ENCODE peak calls at places on chromosomes 1 and 21, in five cellular contexts. I is GM12878, S is H1, Y is GM12891, D is SK-N-SH. L is an unnamed sample.

GRCh38 chr1:88777604-88778149 is 93.6 kb downstream of the PKN2 start:
- DNase-seq in Y (no peak), D (no peak), I (no peak), S (no peak), L (no peak)

GRCh38 chr1:95309031-95309459 is 75.0 kb downstream of the RWDD3 start:
- DNase-seq in D (peak), S (no peak), Y (no peak), I (no peak), L (no peak)

GRCh38 chr21:39445339-39446269 is at the start of gene LCA5L:
- DNase-seq in S (peak), Y (peak), D (peak), I (peak), L (peak)

GRCh38 chr1:41314781-41315481 is 46.3 kb upstream of the FOXO6 start:
- DNase-seq in D (no peak), Y (no peak), I (no peak), S (peak), L (no peak)

GRCh38 chr21:45997495-45998275 is 16.1 kb downstream of the COL6A1 start:
- DNase-seq in I (no peak), Y (no peak), S (no peak), D (no peak), L (peak)

GRCh38 chr1:111707906-111708305 is 31.3 kb downstream of the INKA2 start:
- DNase-seq in Y (no peak), S (no peak), I (no peak), D (no peak), L (no peak)

GRCh38 chr1:56788588-56788987 is 30.6 kb downstream of the FYB2 start:
- DNase-seq in Y (no peak), D (peak), S (no peak), I (no peak), L (no peak)

GRCh38 chr21:33325222-33326067 is 675 bp downstream of the IFNAR1 start:
- DNase-seq in Y (no peak), S (no peak), I (no peak), D (peak), L (no peak)

GRCh38 chr1:14377386-14377785 is 221.1 kb upstream of the KAZN start:
- DNase-seq in S (no peak), Y (no peak), I (no peak), D (no peak), L (no peak)

GRCh38 chr1:145983959-145984830 is 12.2 kb downstream of the TXNIP start:
- DNase-seq in S (no peak), Y (no peak), I (no peak), D (no peak), L (no peak)

GRCh38 chr1:70222716-70223235 is 1.6 kb downstream of the SRSF11 start:
- DNase-seq in I (no peak), Y (no peak), D (no peak), S (no peak), L (no peak)

GRCh38 chr1:37859507-37860345 is at the start of gene MTF1:
- DNase-seq in Y (peak), S (peak), D (peak), I (peak), L (peak)

GRCh38 chr1:153518562-153518961 is 17.2 kb downstream of the S100A6 start:
- DNase-seq in Y (no peak), I (no peak), S (no peak), D (no peak), L (no peak)

GRCh38 chr1:231058416-231059109 is 18.5 kb upstream of the FAM89A start:
- DNase-seq in Y (no peak), I (no peak), S (no peak), D (no peak), L (no peak)

GRCh38 chr1:47659141-47659540 is 221.3 kb downstream of the FOXD2 start:
- DNase-seq in I (no peak), S (no peak), D (no peak), Y (no peak), L (no peak)

GRCh38 chr1:8018492-8019228 is 7.4 kb downstream of the ERRFI1 start:
- DNase-seq in Y (no peak), I (no peak), S (no peak), D (no peak), L (no peak)

GRCh38 chr1:231683439-231684165 is 57.0 kb downstream of the DISC1 start:
- DNase-seq in D (no peak), Y (no peak), I (no peak), S (no peak), L (no peak)

GRCh38 chr21:28865488-28866186 is 127.0 kb downstream of the LTN1 start:
- DNase-seq in I (no peak), S (no peak), D (no peak), Y (no peak), L (no peak)

GRCh38 chr21:28872218-28872617 is 120.5 kb downstream of the LTN1 start:
- DNase-seq in I (no peak), D (no peak), Y (no peak), S (no peak), L (no peak)

GRCh38 chr21:28871388-28872015 is 121.2 kb downstream of the LTN1 start:
- DNase-seq in D (no peak), Y (no peak), S (no peak), I (no peak), L (no peak)

DNA sequence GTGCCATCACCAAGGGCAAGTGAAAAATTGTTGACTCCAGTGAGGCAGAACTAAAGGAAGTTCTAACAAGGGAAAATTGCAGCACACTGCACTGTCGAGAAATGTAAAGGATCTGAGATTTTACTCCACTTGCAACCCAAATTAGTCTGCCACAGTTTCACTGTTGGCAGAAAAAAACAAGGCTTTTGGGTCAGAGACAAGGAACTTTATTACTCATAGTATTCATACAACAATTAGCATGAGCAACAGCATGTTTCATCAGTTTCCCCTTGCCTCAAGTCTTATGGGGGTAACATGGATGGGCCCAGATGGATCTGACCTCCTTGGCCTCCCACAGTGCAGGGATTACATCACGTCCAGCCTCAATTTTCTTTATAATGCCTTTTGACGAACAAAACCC is 125.3 kb downstream of the LTN1 start:
- DNase-seq in D (no peak), S (no peak), I (no peak), Y (no peak), L (no peak)
- TF ChIP-seq TAF1 in D (no peak), S (no peak), I (no peak), Y (no peak), L (no peak)

GRCh38 chr21:16145052-16145451 is 415.3 kb downstream of the USP25 start:
- DNase-seq in D (no peak), I (no peak), Y (no peak), S (no peak), L (no peak)

GRCh38 chr21:16145479-16145878 is 415.7 kb downstream of the USP25 start:
- DNase-seq in S (no peak), Y (no peak), D (no peak), I (no peak), L (no peak)
- TF ChIP-seq POLR2AphosphoS5 in S (no peak), Y (no peak), D (no peak), I (no peak), L (no peak)

GRCh38 chr1:66276229-66276628 is 257.7 kb upstream of the SGIP1 start:
- DNase-seq in S (no peak), Y (no peak), I (peak), D (no peak), L (no peak)
- TF ChIP-seq TAF1 in S (no peak), Y (peak), I (no peak), D (no peak), L (no peak)

GRCh38 chr21:36959020-36959835 is 7.2 kb downstream of the HLCS start:
- DNase-seq in Y (no peak), I (no peak), D (no peak), S (peak), L (no peak)
- TF ChIP-seq POLR2AphosphoS5 in Y (no peak), I (no peak), D (no peak), S (peak), L (no peak)

GRCh38 chr1:205286335-205286950 is 35.1 kb downstream of the NUAK2 start:
- DNase-seq in I (peak), D (no peak), Y (peak), S (no peak), L (peak)
- TF ChIP-seq TAF1 in I (no peak), D (no peak), Y (no peak), S (no peak), L (no peak)